ENCODE peak calls at places on chromosomes 3 and 15, in seven cellular contexts. M, B, Y, J, K, I and T are unnamed samples.

GRCh38 chr3:86230765-86231164 is 760.2 kb downstream of the VGLL3 start:
- DNase-seq in I (no peak), Y (no peak), M (no peak), K (no peak), B (no peak), J (no peak), T (no peak)

GRCh38 chr3:58154752-58155449 is 55.9 kb downstream of the DNASE1L3 start:
- DNase-seq in M (no peak), B (no peak), J (no peak), I (no peak), Y (no peak), K (no peak), T (no peak)

GRCh38 chr3:4052691-4053090 is 250.5 kb upstream of the SETMAR start:
- DNase-seq in M (no peak), Y (no peak), I (no peak), B (no peak), J (no peak), K (no peak), T (no peak)

GRCh38 chr3:46095307-46095706 is 68.0 kb upstream of the XCR1 start:
- DNase-seq in Y (no peak), J (no peak), M (no peak), I (no peak), B (no peak), K (no peak), T (no peak)

GRCh38 chr15:61880079-61880478 is 180.2 kb downstream of the VPS13C start:
- DNase-seq in J (no peak), K (no peak), B (no peak), I (no peak), Y (no peak), M (no peak), T (no peak)

GRCh38 chr15:33201376-33202189 is 7.1 kb upstream of the FMN1 start:
- DNase-seq in J (peak; percentile 21), M (peak; percentile 2), B (peak; percentile 88), K (peak; percentile 67), I (peak; percentile 98), Y (peak; percentile 95), T (peak; percentile 93)

GRCh38 chr15:98649996-98650870 is 1.9 kb downstream of the IGF1R start:
- DNase-seq in K (peak; percentile 51), Y (peak; percentile 16), J (no peak), B (peak; percentile 40), M (peak; percentile 19), I (peak; percentile 18), T (no peak)

GRCh38 chr3:195221015-195221853 is 49.7 kb downstream of the XXYLT1 start:
- DNase-seq in J (no peak), M (no peak), B (no peak), K (no peak), I (no peak), Y (no peak), T (no peak)

GRCh38 chr3:65576942-65577341 is 461.8 kb downstream of the MAGI1 start:
- DNase-seq in B (peak; percentile 58), Y (no peak), K (no peak), J (no peak), I (peak; percentile 48), M (no peak), T (peak; percentile 64)

GRCh38 chr15:66071621-66072295 is 181.8 kb downstream of the MEGF11 start:
- DNase-seq in K (no peak), B (no peak), Y (no peak), I (no peak), M (no peak), J (no peak), T (no peak)

GRCh38 chr3:156744631-156745030 is 70.2 kb downstream of the TIPARP start:
- DNase-seq in J (no peak), K (no peak), M (no peak), Y (no peak), I (no peak), B (no peak), T (no peak)

GRCh38 chr3:189808246-189809007 is 177.2 kb downstream of the TP63 start:
- DNase-seq in K (no peak), B (no peak), J (no peak), Y (no peak), M (no peak), I (no peak), T (no peak)

GRCh38 chr3:8166013-8166412 is 335.6 kb upstream of the LMCD1 start:
- DNase-seq in J (no peak), I (no peak), Y (no peak), M (no peak), K (no peak), B (no peak), T (no peak)

GRCh38 chr15:53791616-53792015 is 32.2 kb upstream of the WDR72 start:
- DNase-seq in Y (no peak), B (no peak), J (no peak), I (no peak), K (no peak), M (no peak), T (no peak)

GRCh38 chr3:144660097-144660496 is 688.5 kb downstream of the DIPK2A start:
- DNase-seq in M (no peak), B (no peak), I (no peak), J (no peak), Y (no peak), K (no peak), T (no peak)

GRCh38 chr15:95469601-95470000 is 860.9 kb upstream of the NR2F2 start:
- DNase-seq in J (no peak), M (no peak), K (no peak), Y (no peak), I (no peak), B (no peak), T (no peak)

GRCh38 chr15:76203346-76203745 is 107.9 kb downstream of the ETFA start:
- DNase-seq in I (no peak), Y (no peak), M (no peak), B (no peak), K (no peak), J (no peak), T (no peak)

GRCh38 chr3:69823710-69824109 is 84.4 kb downstream of the MITF start:
- DNase-seq in Y (no peak), I (peak; percentile 11), M (no peak), K (no peak), J (no peak), B (peak; percentile 4), T (no peak)

GRCh38 chr3:107416138-107416537 is 38.9 kb downstream of the CCDC54 start:
- DNase-seq in I (no peak), B (peak; percentile 20), J (no peak), Y (no peak), K (no peak), M (no peak), T (no peak)

GRCh38 chr3:149020839-149021252 is 29.5 kb downstream of the GYG1 start:
- DNase-seq in J (no peak), Y (no peak), B (no peak), I (no peak), M (no peak), K (no peak), T (no peak)

GRCh38 chr3:14429689-14430452 is 27.5 kb downstream of the SLC6A6 start:
- DNase-seq in J (no peak), B (no peak), K (no peak), M (no peak), Y (no peak), I (no peak), T (no peak)